ENCODE peak calls at places on chromosomes 4 and X, in five cellular contexts. One of them, this sample, is unnamed.

GRCh38 chr4:13963601-13964000 is 336.1 kb upstream of the BOD1L1 start:
- DNase-seq in K562: no peak
- DNase-seq in SK-N-SH: no peak
- DNase-seq in GM12878: no peak
- DNase-seq in H1: no peak
- DNase-seq in this sample: no peak

GRCh38 chrX:118016422-118016821 is 100.2 kb downstream of the KLHL13 start:
- DNase-seq in K562: no peak
- DNase-seq in SK-N-SH: no peak
- DNase-seq in GM12878: no peak
- DNase-seq in H1: no peak
- DNase-seq in this sample: no peak

GRCh38 chr4:92307156-92307555 is 3.4 kb downstream of the GRID2 start:
- DNase-seq in K562: no peak
- DNase-seq in SK-N-SH: no peak
- DNase-seq in GM12878: no peak
- DNase-seq in H1: no peak
- DNase-seq in this sample: no peak

GRCh38 chrX:40150503-40150902 is 52.7 kb upstream of the BCOR start:
- DNase-seq in K562: no peak
- DNase-seq in SK-N-SH: no peak
- DNase-seq in GM12878: no peak
- DNase-seq in H1: no peak
- DNase-seq in this sample: no peak

GRCh38 chr4:90727938-90728337 is 600.7 kb downstream of the CCSER1 start:
- DNase-seq in K562: no peak
- DNase-seq in SK-N-SH: no peak
- DNase-seq in GM12878: no peak
- DNase-seq in H1: no peak
- DNase-seq in this sample: no peak

GRCh38 chrX:31429915-31430314 is 358.1 kb upstream of the FTHL17 start:
- DNase-seq in K562: no peak
- DNase-seq in SK-N-SH: no peak
- DNase-seq in GM12878: no peak
- DNase-seq in H1: no peak
- DNase-seq in this sample: no peak

GRCh38 chr4:3771167-3771809 is 5.1 kb downstream of the ADRA2C start:
- DNase-seq in K562: no peak
- DNase-seq in SK-N-SH: no peak
- DNase-seq in GM12878: no peak
- DNase-seq in H1: no peak
- DNase-seq in this sample: no peak

GRCh38 chr4:127586922-127587571 is 45.7 kb upstream of the INTU start:
- DNase-seq in K562: peak
- DNase-seq in SK-N-SH: peak
- DNase-seq in GM12878: no peak
- DNase-seq in H1: no peak
- DNase-seq in this sample: peak

GRCh38 chr4:118758293-118758692 is 73.1 kb downstream of the METTL14 start:
- DNase-seq in K562: no peak
- DNase-seq in SK-N-SH: no peak
- DNase-seq in GM12878: no peak
- DNase-seq in H1: no peak
- DNase-seq in this sample: no peak

GRCh38 chrX:3017492-3017891 is 11.1 kb downstream of the ARSH start:
- DNase-seq in K562: no peak
- DNase-seq in SK-N-SH: no peak
- DNase-seq in GM12878: no peak
- DNase-seq in H1: no peak
- DNase-seq in this sample: no peak

GRCh38 chr4:21898101-21898500 is 50.5 kb downstream of the KCNIP4 start:
- DNase-seq in K562: no peak
- DNase-seq in SK-N-SH: no peak
- DNase-seq in GM12878: no peak
- DNase-seq in H1: no peak
- DNase-seq in this sample: no peak

GRCh38 chr4:127309360-127310095 is 323.2 kb upstream of the INTU start:
- DNase-seq in K562: no peak
- DNase-seq in SK-N-SH: no peak
- DNase-seq in GM12878: no peak
- DNase-seq in H1: no peak
- DNase-seq in this sample: no peak

GRCh38 chr4:82737354-82737753 is 61.2 kb downstream of the SCD5 start:
- DNase-seq in K562: no peak
- DNase-seq in SK-N-SH: no peak
- DNase-seq in GM12878: no peak
- DNase-seq in H1: no peak
- DNase-seq in this sample: no peak

GRCh38 chrX:138127314-138127713 is 561.4 kb downstream of the ZIC3 start:
- DNase-seq in K562: no peak
- DNase-seq in SK-N-SH: no peak
- DNase-seq in GM12878: no peak
- DNase-seq in H1: no peak
- DNase-seq in this sample: no peak

GRCh38 chrX:1485033-1485432 is 32.3 kb upstream of the ASMTL start:
- DNase-seq in K562: no peak
- DNase-seq in SK-N-SH: no peak
- DNase-seq in GM12878: no peak
- DNase-seq in H1: no peak
- DNase-seq in this sample: no peak

GRCh38 chrX:132738951-132739350 is 219.5 kb downstream of the HS6ST2 start:
- DNase-seq in K562: no peak
- DNase-seq in SK-N-SH: no peak
- DNase-seq in GM12878: no peak
- DNase-seq in H1: no peak
- DNase-seq in this sample: no peak

GRCh38 chr4:116925900-116926457 is 159.4 kb downstream of the TRAM1L1 start:
- DNase-seq in K562: no peak
- DNase-seq in SK-N-SH: peak
- DNase-seq in GM12878: no peak
- DNase-seq in H1: peak
- DNase-seq in this sample: no peak

GRCh38 chrX:96407501-96407900 is 277.1 kb upstream of the DIAPH2 start:
- DNase-seq in K562: no peak
- DNase-seq in SK-N-SH: no peak
- DNase-seq in GM12878: no peak
- DNase-seq in H1: no peak
- DNase-seq in this sample: peak

GRCh38 chr4:70356185-70356584 is 4.4 kb upstream of the SMR3A start:
- DNase-seq in K562: no peak
- DNase-seq in SK-N-SH: no peak
- DNase-seq in GM12878: no peak
- DNase-seq in H1: no peak
- DNase-seq in this sample: no peak

GRCh38 chr4:87856816-87857215 is 24.0 kb downstream of the MEPE start:
- DNase-seq in K562: no peak
- DNase-seq in SK-N-SH: no peak
- DNase-seq in GM12878: no peak
- DNase-seq in H1: no peak
- DNase-seq in this sample: peak

GRCh38 chrX:108464604-108465003 is 25.0 kb downstream of the COL4A5 start:
- DNase-seq in K562: no peak
- DNase-seq in SK-N-SH: no peak
- DNase-seq in GM12878: no peak
- DNase-seq in H1: no peak
- DNase-seq in this sample: no peak

GRCh38 chrX:48090123-48090522 is 18.7 kb upstream of the ZNF630 start:
- DNase-seq in K562: no peak
- DNase-seq in SK-N-SH: no peak
- DNase-seq in GM12878: no peak
- DNase-seq in H1: no peak
- DNase-seq in this sample: no peak

GRCh38 chr4:124206779-124207605 is 505.5 kb downstream of the ANKRD50 start:
- DNase-seq in K562: no peak
- DNase-seq in SK-N-SH: no peak
- DNase-seq in GM12878: no peak
- DNase-seq in H1: no peak
- DNase-seq in this sample: no peak

GRCh38 chr4:144906181-144906895 is 191.7 kb downstream of the ANAPC10 start:
- DNase-seq in K562: no peak
- DNase-seq in SK-N-SH: no peak
- DNase-seq in GM12878: peak
- DNase-seq in H1: no peak
- DNase-seq in this sample: no peak

GRCh38 chr4:67204441-67204840 is 340.9 kb downstream of the CENPC start:
- DNase-seq in K562: peak
- DNase-seq in SK-N-SH: no peak
- DNase-seq in GM12878: no peak
- DNase-seq in H1: no peak
- DNase-seq in this sample: no peak

GRCh38 chr4:147198411-147199051 is 252.9 kb upstream of the TTC29 start:
- DNase-seq in K562: no peak
- DNase-seq in SK-N-SH: no peak
- DNase-seq in GM12878: no peak
- DNase-seq in H1: no peak
- DNase-seq in this sample: no peak
- TF ChIP-seq JUND in K562: no peak
- TF ChIP-seq JUND in SK-N-SH: no peak
- TF ChIP-seq JUND in GM12878: no peak
- TF ChIP-seq JUND in H1: no peak
- TF ChIP-seq JUND in this sample: no peak

GRCh38 chr4:26434030-26434639 is 56.1 kb downstream of the CCKAR start:
- DNase-seq in K562: no peak
- DNase-seq in SK-N-SH: no peak
- DNase-seq in GM12878: no peak
- DNase-seq in H1: no peak
- DNase-seq in this sample: no peak

GRCh38 chr4:26433556-26433955 is 56.7 kb downstream of the CCKAR start:
- DNase-seq in K562: no peak
- DNase-seq in SK-N-SH: no peak
- DNase-seq in GM12878: no peak
- DNase-seq in H1: no peak
- DNase-seq in this sample: no peak

GRCh38 chr4:26426892-26427291 is 63.4 kb downstream of the CCKAR start:
- DNase-seq in K562: no peak
- DNase-seq in SK-N-SH: no peak
- DNase-seq in GM12878: no peak
- DNase-seq in H1: no peak
- DNase-seq in this sample: no peak

GRCh38 chr4:26431461-26432165 is 58.7 kb downstream of the CCKAR start:
- DNase-seq in K562: no peak
- DNase-seq in SK-N-SH: no peak
- DNase-seq in GM12878: no peak
- DNase-seq in H1: no peak
- DNase-seq in this sample: no peak

DNA sequence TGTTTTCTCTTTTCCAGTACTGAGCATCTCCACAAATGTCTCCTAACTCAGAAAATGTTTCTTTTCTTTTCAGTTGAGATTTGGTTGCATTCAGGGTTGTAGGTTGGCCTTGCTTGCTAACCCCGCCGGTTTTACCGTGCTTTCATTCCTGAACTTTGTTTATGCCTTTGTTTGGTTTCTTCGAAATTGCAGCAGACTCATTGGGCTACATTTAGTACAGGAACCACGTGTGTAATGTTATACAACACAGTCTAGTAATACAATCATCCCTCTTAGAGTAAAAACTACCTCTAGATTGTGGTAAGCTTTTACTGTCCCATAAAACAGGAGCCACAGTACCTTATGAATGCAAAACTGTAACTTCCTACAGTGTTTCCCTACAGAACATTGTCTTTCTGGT is 57.9 kb downstream of the CCKAR start:
- DNase-seq in K562: no peak
- DNase-seq in SK-N-SH: no peak
- DNase-seq in GM12878: no peak
- DNase-seq in H1: no peak
- DNase-seq in this sample: no peak
- TF ChIP-seq USF2 in K562: no peak
- TF ChIP-seq USF2 in SK-N-SH: no peak
- TF ChIP-seq USF2 in GM12878: no peak
- TF ChIP-seq USF2 in H1: no peak
- TF ChIP-seq USF2 in this sample: no peak

GRCh38 chr4:114282937-114283336 is 303.5 kb upstream of the ARSJ start:
- DNase-seq in K562: no peak
- DNase-seq in SK-N-SH: no peak
- DNase-seq in GM12878: no peak
- DNase-seq in H1: no peak
- DNase-seq in this sample: no peak

GRCh38 chr4:114284629-114285028 is 305.2 kb upstream of the ARSJ start:
- DNase-seq in K562: no peak
- DNase-seq in SK-N-SH: no peak
- DNase-seq in GM12878: no peak
- DNase-seq in H1: no peak
- DNase-seq in this sample: no peak

GRCh38 chr4:114286275-114286674 is 306.8 kb upstream of the ARSJ start:
- DNase-seq in K562: no peak
- DNase-seq in SK-N-SH: no peak
- DNase-seq in GM12878: no peak
- DNase-seq in H1: no peak
- DNase-seq in this sample: no peak

GRCh38 chr4:114281561-114281960 is 302.1 kb upstream of the ARSJ start:
- DNase-seq in K562: no peak
- DNase-seq in SK-N-SH: no peak
- DNase-seq in GM12878: no peak
- DNase-seq in H1: no peak
- DNase-seq in this sample: no peak

DNA sequence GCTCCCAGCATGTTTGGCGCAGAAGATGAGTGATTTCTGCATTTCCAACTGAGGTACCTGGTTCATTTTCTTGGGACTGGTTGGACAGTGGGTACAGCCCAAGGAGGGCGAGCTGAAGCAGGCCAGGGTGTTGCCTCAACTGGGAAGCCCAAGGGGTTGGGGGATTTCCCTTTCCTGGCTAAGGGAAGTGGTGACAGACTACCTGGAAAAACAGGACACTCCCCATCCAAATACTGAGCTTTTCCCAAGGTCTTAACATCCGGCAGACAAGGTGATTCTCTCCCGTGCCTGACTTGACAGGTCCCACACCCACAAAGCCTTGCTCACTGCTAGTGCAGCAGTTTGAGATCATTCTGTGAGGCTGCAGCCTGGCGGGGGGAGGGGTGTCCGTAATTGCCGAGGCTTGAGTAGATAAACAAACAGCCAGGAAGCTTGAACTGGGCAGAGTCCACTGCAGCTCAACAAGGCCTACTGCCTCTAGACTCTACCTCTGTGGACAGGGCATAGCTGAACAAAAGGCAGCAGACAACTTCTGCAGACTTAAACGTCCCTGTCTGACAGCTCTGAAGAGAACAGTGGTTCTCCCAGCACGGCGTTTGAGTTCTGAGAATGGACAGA is 307.7 kb upstream of the ARSJ start:
- DNase-seq in K562: no peak
- DNase-seq in SK-N-SH: no peak
- DNase-seq in GM12878: no peak
- DNase-seq in H1: no peak
- DNase-seq in this sample: peak
- TF ChIP-seq JUND in K562: no peak
- TF ChIP-seq JUND in SK-N-SH: no peak
- TF ChIP-seq JUND in GM12878: no peak
- TF ChIP-seq JUND in H1: no peak
- TF ChIP-seq JUND in this sample: no peak

DNA sequence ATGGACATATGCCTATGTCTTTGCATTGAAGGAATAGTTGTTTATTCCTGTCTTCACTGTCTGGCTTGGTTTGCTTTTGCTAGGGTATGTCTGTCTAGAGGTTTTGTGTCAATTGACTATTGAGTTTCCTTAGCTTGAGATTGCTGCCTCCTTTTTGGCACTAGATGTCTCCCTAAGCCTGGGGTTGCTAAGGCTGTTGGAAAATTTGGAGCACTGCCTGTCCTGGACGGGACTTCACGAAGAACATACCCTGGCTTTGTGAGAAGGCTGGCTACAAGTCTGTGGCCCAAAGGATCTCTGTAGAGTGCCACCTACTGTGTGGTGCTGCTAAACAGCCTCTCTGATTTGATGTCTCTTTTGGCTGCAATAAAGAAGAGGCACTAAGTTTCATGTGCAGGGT is 183.8 kb upstream of the NUDT10 start:
- DNase-seq in K562: no peak
- DNase-seq in SK-N-SH: no peak
- DNase-seq in GM12878: no peak
- DNase-seq in H1: peak
- DNase-seq in this sample: no peak
- TF ChIP-seq USF2 in K562: no peak
- TF ChIP-seq USF2 in SK-N-SH: no peak
- TF ChIP-seq USF2 in GM12878: no peak
- TF ChIP-seq USF2 in H1: no peak
- TF ChIP-seq USF2 in this sample: no peak